ENCODE peak calls at places on chromosomes 12 and 14, in eight cellular contexts. T is hepatocyte, L is MM.1S, E is neural progenitor cell, X is SK-N-SH, W is HCT116, C is GM23338, R is PC-3. N is an unnamed sample.

GRCh38 chr14:75821828-75822521 is 159.8 kb downstream of the TGFB3 start:
- DNase-seq in T (peak; percentile 19), L (no peak), E (no peak), X (no peak), W (peak; percentile 54), C (no peak), R (peak; percentile 79), N (peak; percentile 49)

GRCh38 chr14:67835596-67835995 is 16.0 kb downstream of the RAD51B start:
- DNase-seq in T (no peak), L (no peak), E (no peak), X (no peak), W (no peak), C (no peak), R (no peak), N (no peak)

GRCh38 chr12:95083938-95084337 is 10.5 kb upstream of the NR2C1 start:
- DNase-seq in T (peak; percentile 30), L (no peak), E (peak; percentile 86), X (no peak), W (no peak), C (peak; percentile 30), R (no peak), N (peak; percentile 23)

GRCh38 chr12:49883065-49883464 is 20.6 kb downstream of the FAIM2 start:
- DNase-seq in T (no peak), L (no peak), E (peak; percentile 71), X (no peak), W (no peak), C (peak; percentile 58), R (no peak), N (no peak)

GRCh38 chr14:26255213-26255612 is 342.6 kb downstream of the NOVA1 start:
- DNase-seq in T (peak; percentile 27), L (no peak), E (peak; percentile 14), X (no peak), W (no peak), C (peak; percentile 52), R (peak; percentile 37), N (peak; percentile 64)

GRCh38 chr12:63206908-63207307 is 55.9 kb upstream of the AVPR1A start:
- DNase-seq in T (peak; percentile 56), L (no peak), E (no peak), X (no peak), W (no peak), C (no peak), R (peak; percentile 34), N (peak; percentile 16)

GRCh38 chr14:61911534-61911933 is 149.3 kb downstream of the SNAPC1 start:
- DNase-seq in T (no peak), L (no peak), E (no peak), X (no peak), W (no peak), C (peak; percentile 19), R (no peak), N (no peak)

GRCh38 chr14:63510538-63510937 is 32.6 kb downstream of the PPP2R5E start:
- DNase-seq in T (no peak), L (no peak), E (no peak), X (no peak), W (no peak), C (no peak), R (no peak), N (no peak)

GRCh38 chr12:2080604-2081003 is 27.8 kb downstream of the CACNA1C start:
- DNase-seq in T (no peak), L (no peak), E (no peak), X (no peak), W (no peak), C (no peak), R (no peak), N (no peak)

GRCh38 chr12:2083561-2083960 is 30.8 kb downstream of the CACNA1C start:
- DNase-seq in T (no peak), L (no peak), E (no peak), X (no peak), W (no peak), C (no peak), R (peak; percentile 56), N (peak; percentile 32)

GRCh38 chr12:2084553-2085296 is 31.9 kb downstream of the CACNA1C start:
- DNase-seq in T (no peak), L (no peak), E (no peak), X (no peak), W (no peak), C (no peak), R (peak; percentile 38), N (peak; percentile 96)

GRCh38 chr12:2082321-2082720 is 29.5 kb downstream of the CACNA1C start:
- DNase-seq in T (no peak), L (no peak), E (no peak), X (no peak), W (no peak), C (peak; percentile 36), R (no peak), N (no peak)

GRCh38 chr12:2083008-2083407 is 30.2 kb downstream of the CACNA1C start:
- DNase-seq in T (no peak), L (no peak), E (no peak), X (no peak), W (no peak), C (peak; percentile 25), R (no peak), N (peak; percentile 10)
- TF ChIP-seq EZH2phosphoT487 in T (no peak), L (no peak), E (no peak), X (no peak), W (no peak), C (no peak), R (no peak), N (no peak)

GRCh38 chr12:124548854-124549378 is 18.5 kb downstream of the NCOR2 start:
- DNase-seq in T (peak; percentile 81), L (no peak), E (no peak), X (peak; percentile 72), W (no peak), C (no peak), R (no peak), N (peak; percentile 90)

GRCh38 chr12:124553862-124554428 is 13.5 kb downstream of the NCOR2 start:
- DNase-seq in T (no peak), L (no peak), E (no peak), X (no peak), W (no peak), C (no peak), R (no peak), N (no peak)

GRCh38 chr12:124549629-124550028 is 17.8 kb downstream of the NCOR2 start:
- DNase-seq in T (no peak), L (no peak), E (no peak), X (no peak), W (no peak), C (no peak), R (no peak), N (no peak)

GRCh38 chr12:124550123-124551089 is 17.0 kb downstream of the NCOR2 start:
- DNase-seq in T (no peak), L (no peak), E (no peak), X (no peak), W (no peak), C (no peak), R (peak; percentile 27), N (no peak)

DNA sequence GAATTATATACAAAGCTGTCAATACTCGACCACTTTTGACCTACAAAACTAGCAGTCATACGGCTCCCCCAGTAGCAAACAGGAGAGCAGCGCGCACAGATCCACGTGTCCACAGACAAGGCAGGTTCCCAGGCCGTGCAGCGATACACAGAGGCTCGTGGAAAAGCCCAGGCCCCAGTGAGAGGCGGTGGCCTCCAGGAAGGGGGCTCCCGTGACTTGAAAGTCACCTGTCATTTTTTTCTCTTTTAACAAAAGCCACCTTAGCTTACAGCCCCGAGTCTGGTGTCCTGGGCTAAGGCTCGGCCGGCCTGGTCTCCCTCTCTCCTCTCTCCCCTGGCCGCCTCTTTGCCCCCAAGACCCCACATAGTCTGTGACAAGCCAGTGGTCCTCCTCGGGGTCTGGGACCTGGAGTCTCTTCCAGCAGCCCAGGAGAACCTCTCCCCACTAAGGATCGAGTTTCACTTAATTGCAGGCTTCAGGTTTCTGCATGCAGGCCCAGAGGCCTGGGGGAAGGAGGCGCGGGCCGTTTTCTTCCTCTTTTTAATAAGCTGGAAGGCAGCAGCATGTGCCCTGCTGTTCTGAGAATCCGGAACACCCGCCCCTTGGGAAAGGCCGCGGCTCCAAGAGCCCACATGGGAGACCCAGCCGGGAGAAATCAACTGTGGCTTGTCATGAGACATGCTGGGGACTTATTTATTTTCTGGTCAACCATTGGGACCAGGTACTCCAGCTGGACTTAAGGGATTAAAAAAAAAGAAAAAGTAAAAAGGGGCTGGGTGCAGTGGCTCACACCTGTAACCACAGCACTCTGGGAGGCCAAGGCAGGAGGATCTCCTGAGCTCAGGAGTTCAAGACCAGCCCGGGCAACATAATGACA is 15.9 kb downstream of the NCOR2 start:
- DNase-seq in T (peak; percentile 62), L (no peak), E (peak; percentile 80), X (peak; percentile 47), W (no peak), C (peak; percentile 84), R (peak; percentile 23), N (no peak)
- TF ChIP-seq EZH2phosphoT487 in T (no peak), L (no peak), E (no peak), X (no peak), W (no peak), C (no peak), R (no peak), N (no peak)

DNA sequence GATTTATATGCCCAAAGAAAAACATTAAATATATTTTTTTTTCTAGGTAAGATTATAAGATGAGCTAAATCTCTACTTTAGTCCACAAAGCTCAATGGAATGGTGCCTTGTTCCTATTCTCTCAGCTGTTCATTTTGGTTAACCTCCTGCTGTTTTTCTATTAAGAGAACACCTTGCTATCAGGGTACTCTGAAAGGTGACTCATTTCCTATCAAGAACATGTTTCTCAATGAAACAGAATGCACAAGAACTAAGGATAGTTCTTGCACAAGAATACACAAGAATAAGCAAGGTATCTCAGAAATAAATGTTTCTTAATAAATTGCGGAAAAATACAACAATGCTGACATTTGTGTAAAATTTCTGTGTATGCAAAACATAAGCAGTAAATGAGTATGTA is 14.1 kb downstream of the ABCD2 start:
- DNase-seq in T (no peak), L (no peak), E (no peak), X (no peak), W (peak; percentile 41), C (no peak), R (peak; percentile 38), N (no peak)
- TF ChIP-seq EZH2phosphoT487 in T (no peak), L (no peak), E (no peak), X (no peak), W (no peak), C (no peak), R (no peak), N (no peak)

GRCh38 chr12:110135012-110135411 is 10.9 kb downstream of the IFT81 start:
- DNase-seq in T (no peak), L (no peak), E (no peak), X (no peak), W (no peak), C (no peak), R (peak; percentile 44), N (peak; percentile 91)

GRCh38 chr12:110141389-110141788 is 17.2 kb downstream of the IFT81 start:
- DNase-seq in T (peak; percentile 29), L (no peak), E (no peak), X (no peak), W (no peak), C (no peak), R (no peak), N (peak; percentile 90)

GRCh38 chr12:110137786-110138185 is 13.6 kb downstream of the IFT81 start:
- DNase-seq in T (peak; percentile 33), L (no peak), E (no peak), X (no peak), W (no peak), C (no peak), R (no peak), N (no peak)

DNA sequence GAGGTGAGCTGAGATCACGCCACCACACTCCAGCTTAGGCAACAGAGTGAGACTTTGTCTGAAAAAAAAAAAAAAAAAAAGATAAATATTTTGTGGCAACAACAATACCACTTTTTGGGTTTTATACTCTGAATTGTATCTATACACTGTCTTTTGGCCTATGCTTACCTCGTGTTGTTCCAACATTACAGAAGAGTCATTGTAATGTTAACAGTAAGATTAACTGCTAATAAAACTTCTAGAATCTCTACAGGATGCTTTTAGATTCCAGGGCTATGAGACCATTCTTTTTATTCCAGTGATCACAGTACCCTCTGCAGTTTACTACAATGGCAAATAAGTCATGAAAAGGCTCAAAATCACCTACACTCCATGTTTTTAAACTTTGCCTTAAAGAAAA is 11.6 kb downstream of the IFT81 start:
- DNase-seq in T (no peak), L (no peak), E (no peak), X (no peak), W (no peak), C (no peak), R (no peak), N (peak; percentile 20)
- TF ChIP-seq EZH2phosphoT487 in T (no peak), L (no peak), E (no peak), X (no peak), W (no peak), C (no peak), R (no peak), N (no peak)